ENCODE peak calls at places on chromosomes 3 and 15, in seven cellular contexts. S is K562, B is HCT116, U is HepG2, C is SK-N-SH, N is H1, I is GM12878. Q is an unnamed sample.

GRCh38 chr3:59641169-59641914 is 591.5 kb upstream of the CFAP20DC start:
- DNase-seq in N (no peak), S (no peak), U (no peak), B (no peak), I (no peak), C (no peak), Q (no peak)

GRCh38 chr15:100923902-100924301 is 4.7 kb downstream of the LRRK1 start:
- DNase-seq in B (no peak), U (no peak), C (no peak), N (no peak), S (no peak), I (no peak), Q (no peak)

GRCh38 chr3:47002490-47003410 is 23.3 kb downstream of the NBEAL2 start:
- DNase-seq in C (peak; percentile 60), N (no peak), S (no peak), I (no peak), U (no peak), B (no peak), Q (no peak)

GRCh38 chr3:158830391-158830790 is 28.5 kb downstream of the MFSD1 start:
- DNase-seq in N (no peak), S (no peak), C (no peak), I (no peak), U (no peak), B (no peak), Q (no peak)

GRCh38 chr3:28853830-28854229 is 427.0 kb upstream of the RBMS3 start:
- DNase-seq in I (no peak), S (no peak), N (no peak), B (no peak), U (no peak), C (no peak), Q (no peak)

GRCh38 chr3:132556467-132557159 is 40.5 kb upstream of the ACKR4 start:
- DNase-seq in C (no peak), U (no peak), S (peak; percentile 35), N (no peak), I (no peak), B (no peak), Q (no peak)

GRCh38 chr15:43095708-43096347 is 10.0 kb downstream of the UBR1 start:
- DNase-seq in S (no peak), U (no peak), N (no peak), C (no peak), B (no peak), I (no peak), Q (no peak)

GRCh38 chr3:132161608-132162007 is 126.8 kb upstream of the CPNE4 start:
- DNase-seq in N (peak; percentile 7), S (peak; percentile 1), I (no peak), C (no peak), B (no peak), U (no peak), Q (no peak)

GRCh38 chr3:15428539-15428938 is 1.1 kb downstream of the EAF1 start:
- DNase-seq in I (no peak), B (no peak), N (no peak), S (peak; percentile 37), C (no peak), U (no peak), Q (no peak)

GRCh38 chr3:107441617-107442016 is 64.4 kb downstream of the CCDC54 start:
- DNase-seq in S (peak; percentile 40), N (no peak), I (no peak), U (no peak), B (no peak), C (no peak), Q (no peak)

GRCh38 chr3:127069814-127070440 is 87.0 kb downstream of the PLXNA1 start:
- DNase-seq in N (no peak), U (no peak), S (no peak), B (no peak), I (no peak), C (no peak), Q (no peak)

GRCh38 chr15:36458406-36458805 is 121.0 kb upstream of the CDIN1 start:
- DNase-seq in B (no peak), I (no peak), N (no peak), U (no peak), S (no peak), C (peak; percentile 19), Q (no peak)

GRCh38 chr3:107894998-107895397 is 195.8 kb downstream of the CD47 start:
- DNase-seq in I (no peak), U (no peak), C (no peak), S (peak; percentile 38), N (no peak), B (no peak), Q (no peak)

GRCh38 chr3:44529927-44530326 is 25.1 kb upstream of the ZKSCAN7 start:
- DNase-seq in B (peak; percentile 10), C (no peak), I (no peak), N (no peak), U (no peak), S (peak; percentile 37), Q (peak; percentile 46)

GRCh38 chr3:99862208-99862607 is 44.5 kb downstream of the CMSS1 start:
- DNase-seq in U (no peak), C (no peak), N (no peak), B (no peak), S (no peak), I (no peak), Q (no peak)

GRCh38 chr3:100913870-100914654 is 79.2 kb downstream of the ABI3BP start:
- DNase-seq in C (no peak), U (no peak), B (no peak), N (no peak), I (no peak), S (no peak), Q (no peak)

GRCh38 chr15:100495861-100496260 is 32.9 kb downstream of the CERS3 start:
- DNase-seq in S (no peak), N (no peak), I (no peak), U (no peak), B (no peak), C (no peak), Q (no peak)

GRCh38 chr3:901953-902778 is 190.7 kb upstream of the CNTN6 start:
- DNase-seq in S (peak; percentile 26), N (no peak), B (no peak), U (no peak), I (no peak), C (peak; percentile 3), Q (peak; percentile 9)

GRCh38 chr15:79373068-79373467 is 59.1 kb upstream of the MINAR1 start:
- DNase-seq in N (no peak), S (no peak), U (no peak), C (no peak), B (no peak), I (no peak), Q (no peak)

GRCh38 chr15:68271854-68272471 is 5.6 kb upstream of the FEM1B start:
- DNase-seq in U (peak; percentile 63), C (peak; percentile 51), S (no peak), I (no peak), B (peak; percentile 80), N (no peak), Q (peak; percentile 24)

GRCh38 chr3:16147226-16147625 is 27.3 kb upstream of the GALNT15 start:
- DNase-seq in U (no peak), S (no peak), C (no peak), B (no peak), N (no peak), I (no peak), Q (no peak)

GRCh38 chr15:45180648-45181436 is 6.9 kb downstream of the SHF start:
- DNase-seq in C (no peak), I (no peak), N (no peak), U (no peak), B (no peak), S (no peak), Q (no peak)

GRCh38 chr3:155516439-155516838 is 223.0 kb upstream of the STRIT1 start:
- DNase-seq in I (no peak), S (no peak), N (no peak), B (no peak), C (no peak), U (no peak), Q (no peak)

GRCh38 chr3:191065183-191065805 is 133.7 kb upstream of the OSTN start:
- DNase-seq in I (no peak), N (no peak), S (no peak), U (no peak), C (no peak), B (no peak), Q (peak; percentile 15)

GRCh38 chr3:17752441-17752840 is 10.0 kb upstream of the TBC1D5 start:
- DNase-seq in B (no peak), C (no peak), I (no peak), N (no peak), S (no peak), U (no peak), Q (no peak)

GRCh38 chr3:41997702-41998551 is 36.0 kb upstream of the ULK4 start:
- DNase-seq in S (peak; percentile 38), U (no peak), I (no peak), C (no peak), B (no peak), N (no peak), Q (no peak)
- TF ChIP-seq JUND in S (no peak), U (no peak), I (no peak), C (no peak), B (no peak), N (no peak), Q (no peak)

DNA sequence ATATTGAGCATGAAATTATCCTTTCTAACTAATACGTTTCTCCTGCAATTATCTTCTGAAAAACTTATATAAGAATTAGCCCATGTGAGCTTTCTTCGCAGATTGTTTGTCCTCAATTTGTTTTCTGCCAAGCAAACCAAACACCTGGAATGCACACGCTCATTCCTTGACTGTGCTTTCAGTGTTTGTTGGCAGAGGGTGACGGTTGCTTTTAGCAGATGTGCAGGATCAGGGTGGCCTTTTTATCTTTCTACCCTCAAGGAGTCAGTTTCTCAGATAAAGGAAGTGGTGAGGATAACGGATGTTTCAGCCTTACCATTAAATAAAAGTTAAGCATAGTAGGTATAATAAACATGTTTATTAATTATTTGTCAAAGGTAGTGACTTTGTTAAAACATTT is 15.1 kb downstream of the ARPP21 start:
- DNase-seq in N (no peak), I (no peak), S (no peak), U (no peak), C (no peak), B (no peak), Q (no peak)
- TF ChIP-seq JUND in N (no peak), I (no peak), S (no peak), U (no peak), C (no peak), B (no peak), Q (no peak)

DNA sequence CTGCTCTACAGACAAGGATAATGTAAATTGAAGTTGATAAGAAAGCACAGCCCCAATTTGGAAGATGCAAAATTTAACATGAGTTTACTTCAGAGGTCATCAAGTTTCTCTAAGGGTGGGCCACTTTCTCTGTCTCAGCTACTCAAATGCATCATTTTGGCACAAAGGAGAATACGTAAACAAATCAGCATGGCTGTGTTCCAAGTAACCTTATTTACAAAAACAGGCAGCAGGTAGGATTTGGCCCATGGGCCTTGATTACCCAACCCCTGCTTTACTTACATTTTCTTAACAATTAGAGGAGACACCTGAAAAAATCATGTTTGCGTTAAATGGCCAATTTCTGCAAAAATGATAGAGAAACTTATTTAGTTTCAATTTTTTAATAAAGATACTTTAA is 181.7 kb downstream of the GBE1 start:
- DNase-seq in C (no peak), N (no peak), U (no peak), S (no peak), I (no peak), B (no peak), Q (no peak)
- TF ChIP-seq JUND in C (no peak), N (no peak), U (no peak), S (no peak), I (no peak), B (no peak), Q (no peak)

DNA sequence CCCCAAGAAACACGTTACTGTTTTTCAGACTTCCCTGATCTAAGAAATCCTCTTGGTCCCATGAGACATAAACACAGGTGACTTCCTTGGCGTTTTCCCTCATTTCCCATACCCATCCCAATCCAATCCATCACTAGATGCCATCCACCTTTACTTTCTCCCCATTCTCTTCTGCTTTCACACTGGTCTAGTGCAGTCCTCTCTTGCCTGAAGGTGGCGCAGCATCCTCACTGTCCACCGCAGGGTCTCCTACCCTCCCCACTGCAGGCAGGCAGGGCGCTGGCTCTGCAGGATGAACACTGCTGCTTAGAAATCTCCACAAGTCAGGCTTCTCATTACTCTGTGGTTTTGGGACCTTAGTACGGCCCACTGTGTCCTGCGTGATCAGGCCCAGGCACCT is 58.2 kb downstream of the RAB7A start:
- DNase-seq in B (no peak), N (peak; percentile 39), I (no peak), U (peak; percentile 9), C (peak; percentile 48), S (peak; percentile 71), Q (no peak)
- TF ChIP-seq JUND in B (no peak), N (no peak), I (no peak), U (no peak), C (no peak), S (no peak), Q (no peak)

Q was measured in T47D.